ENCODE peak calls at places on chromosomes 6 and 20, in eight cellular contexts. A is adrenal gland, L is tibial nerve, M is K562, D is breast epithelium, Q is heart left ventricle, H is NB4, S is IMR-90. U is an unnamed sample.

GRCh38 chr6:7218586-7218985 is 94.4 kb downstream of the SSR1 start:
- DNase-seq in A (no peak), L (no peak), M (no peak), D (no peak), Q (no peak), H (no peak), S (no peak), U (no peak)

GRCh38 chr20:56634735-56635422 is 5.8 kb downstream of the TFAP2C start:
- DNase-seq in A (no peak), L (no peak), M (no peak), D (no peak), Q (no peak), H (no peak), S (no peak), U (no peak)

GRCh38 chr6:8194499-8194898 is 92.2 kb upstream of the EEF1E1 start:
- DNase-seq in A (no peak), L (no peak), M (no peak), D (no peak), Q (no peak), H (no peak), S (no peak), U (no peak)

GRCh38 chr6:24009319-24009718 is 116.7 kb upstream of the NRSN1 start:
- DNase-seq in A (no peak), L (no peak), M (no peak), D (no peak), Q (no peak), H (no peak), S (no peak), U (no peak)

GRCh38 chr6:9404351-9405146 is 969.2 kb upstream of the SLC35B3 start:
- DNase-seq in A (no peak), L (no peak), M (no peak), D (no peak), Q (no peak), H (no peak), S (no peak), U (no peak)

GRCh38 chr6:95387845-95388244 is 189.5 kb upstream of the MANEA start:
- DNase-seq in A (no peak), L (no peak), M (no peak), D (no peak), Q (no peak), H (no peak), S (no peak), U (no peak)

GRCh38 chr6:35140991-35141720 is at the start of gene TCP11:
- DNase-seq in A (no peak), L (no peak), M (peak; percentile 65), D (no peak), Q (peak; percentile 34), H (peak; percentile 9), S (no peak), U (no peak)

GRCh38 chr6:33211136-33211535 is 2.8 kb downstream of the RING1 start:
- DNase-seq in A (no peak), L (no peak), M (no peak), D (no peak), Q (no peak), H (no peak), S (no peak), U (no peak)

GRCh38 chr20:51562334-51563140 is 20.0 kb upstream of the NFATC2 start:
- DNase-seq in A (peak; percentile 63), L (peak; percentile 78), M (peak; percentile 48), D (peak; percentile 84), Q (peak; percentile 89), H (peak; percentile 37), S (peak; percentile 95), U (peak; percentile 95)

GRCh38 chr6:2873643-2874042 is 29.5 kb downstream of the SERPINB9 start:
- DNase-seq in A (no peak), L (no peak), M (no peak), D (no peak), Q (no peak), H (no peak), S (no peak), U (no peak)
- TF ChIP-seq POLR2A in A (no peak), L (no peak), M (no peak), D (no peak), Q (no peak), H (no peak), S (no peak), U (no peak)

GRCh38 chr6:121522265-121522664 is 86.8 kb downstream of the GJA1 start:
- DNase-seq in A (peak; percentile 80), L (no peak), M (no peak), D (no peak), Q (no peak), H (no peak), S (peak; percentile 96), U (no peak)

GRCh38 chr6:121523628-121524027 is 88.2 kb downstream of the GJA1 start:
- DNase-seq in A (no peak), L (no peak), M (no peak), D (no peak), Q (no peak), H (no peak), S (peak; percentile 14), U (no peak)

GRCh38 chr6:121522771-121523386 is 87.4 kb downstream of the GJA1 start:
- DNase-seq in A (no peak), L (no peak), M (no peak), D (no peak), Q (no peak), H (no peak), S (peak; percentile 35), U (no peak)

GRCh38 chr6:121521164-121521555 is 85.7 kb downstream of the GJA1 start:
- DNase-seq in A (no peak), L (no peak), M (no peak), D (no peak), Q (no peak), H (no peak), S (peak; percentile 0), U (no peak)

GRCh38 chr6:121520337-121521163 is 85.1 kb downstream of the GJA1 start:
- DNase-seq in A (peak; percentile 37), L (no peak), M (no peak), D (no peak), Q (no peak), H (no peak), S (peak; percentile 89), U (no peak)
- TF ChIP-seq POLR2A in A (no peak), L (no peak), M (no peak), D (no peak), Q (no peak), H (no peak), S (no peak), U (no peak)

GRCh38 chr6:36685926-36686667 is 7.6 kb downstream of the CDKN1A start:
- DNase-seq in A (peak; percentile 43), L (no peak), M (no peak), D (no peak), Q (no peak), H (peak; percentile 62), S (no peak), U (no peak)
- TF ChIP-seq POLR2A in A (no peak), L (no peak), M (no peak), D (no peak), Q (no peak), H (no peak), S (no peak), U (no peak)

GRCh38 chr20:63977392-63978276 is 1.8 kb downstream of the SAMD10 start:
- DNase-seq in A (no peak), L (no peak), M (peak; percentile 38), D (no peak), Q (peak; percentile 19), H (peak; percentile 96), S (peak; percentile 88), U (no peak)
- TF ChIP-seq POLR2A in A (no peak), L (no peak), M (no peak), D (no peak), Q (no peak), H (no peak), S (no peak), U (no peak)

DNA sequence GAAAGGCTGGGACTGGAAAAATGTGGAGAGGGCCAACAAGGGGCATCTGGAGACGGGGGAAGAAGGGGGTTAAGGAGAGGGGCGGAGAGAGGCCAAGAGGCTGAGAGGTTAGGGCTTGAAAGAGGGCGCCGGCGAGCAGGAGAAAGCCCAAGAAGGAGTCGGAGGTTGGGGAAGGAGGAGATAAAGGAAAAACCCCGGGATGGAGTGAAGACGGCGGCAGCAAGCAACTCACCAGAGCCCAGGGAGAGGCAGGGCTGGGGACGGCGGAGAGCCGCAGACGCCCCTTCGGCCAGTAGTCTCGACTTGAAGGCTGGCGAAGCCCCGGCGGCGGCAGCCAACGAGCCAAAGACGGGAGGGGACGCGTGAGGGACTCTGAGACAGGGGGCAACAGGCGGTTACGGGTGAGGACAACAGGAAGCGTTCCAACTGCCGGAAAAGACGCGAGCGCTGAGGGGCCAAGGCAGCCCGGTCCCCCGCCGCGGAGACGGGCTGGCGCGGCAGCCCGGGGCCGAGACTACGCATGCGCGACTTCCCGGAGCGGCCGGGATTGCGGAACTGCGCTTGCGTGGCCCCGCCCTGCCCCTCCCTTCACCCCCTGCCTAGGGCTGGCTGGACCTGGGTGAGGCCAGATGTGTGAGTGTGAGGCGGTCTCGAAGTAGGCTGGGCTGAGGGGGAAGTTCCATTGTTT is at the start of gene STK38:
- DNase-seq in A (peak; percentile 89), L (peak; percentile 84), M (peak; percentile 100), D (peak; percentile 87), Q (peak; percentile 94), H (peak; percentile 95), S (peak; percentile 82), U (peak; percentile 98)
- TF ChIP-seq POLR2A in A (peak; percentile 90), L (peak; percentile 99), M (peak; percentile 97), D (peak; percentile 97), Q (peak; percentile 96), H (peak; percentile 93), S (peak; percentile 58), U (no peak)

GRCh38 chr6:151241853-151242252 is 2.1 kb downstream of the AKAP12 start:
- DNase-seq in A (no peak), L (no peak), M (no peak), D (no peak), Q (no peak), H (no peak), S (no peak), U (no peak)

GRCh38 chr6:151242420-151242841 is 2.7 kb downstream of the AKAP12 start:
- DNase-seq in A (no peak), L (no peak), M (no peak), D (no peak), Q (no peak), H (no peak), S (no peak), U (no peak)

GRCh38 chr6:151240036-151240685 is 394 bp downstream of the AKAP12 start:
- DNase-seq in A (peak; percentile 40), L (peak; percentile 87), M (peak; percentile 79), D (peak; percentile 39), Q (peak; percentile 82), H (no peak), S (peak; percentile 64), U (peak; percentile 72)

GRCh38 chr6:151239603-151240035 is at the start of gene AKAP12:
- DNase-seq in A (peak; percentile 14), L (peak; percentile 24), M (no peak), D (no peak), Q (peak; percentile 23), H (no peak), S (peak; percentile 45), U (peak; percentile 16)

GRCh38 chr6:151240861-151241642 is 1.3 kb downstream of the AKAP12 start:
- DNase-seq in A (peak; percentile 25), L (peak; percentile 39), M (no peak), D (no peak), Q (peak; percentile 16), H (no peak), S (peak; percentile 73), U (peak; percentile 18)
- TF ChIP-seq POLR2A in A (no peak), L (no peak), M (no peak), D (no peak), Q (no peak), H (no peak), S (no peak), U (no peak)